ENCODE peak calls at places on chromosomes 1 and 21, in nine cellular contexts. S is gastrocnemius medialis; Q is activated T-cell treated with anti-CD3 and anti-CD28 coated beads, Interleukin-2, amount 50 U/mL, for 4 hours; K is activated CD4-positive, alpha-beta T cell treated with anti-CD3 and anti-CD28 coated beads for 36 hours; R is SK-N-SH treated with all-trans-retinoic acid at 6 μM for 48 hours; H is right lobe of liver; W is psoas muscle; A is A549; T is foreskin keratinocyte. Y is an unnamed sample.

GRCh38 chr1:19312782-19313635 is 883 bp downstream of the SLC66A1 start:
- ATAC-seq in T (no peak), A (peak; percentile 53), W (no peak), H (no peak), Q (no peak), S (no peak), R (no peak), K (no peak), Y (peak; percentile 59)

GRCh38 chr1:161226320-161226711 is 456 bp downstream of the TOMM40L start:
- ATAC-seq in K (no peak), T (no peak), R (no peak), Q (no peak), H (no peak), A (no peak), W (peak; percentile 6), S (no peak), Y (no peak)

GRCh38 chr1:67347688-67348472 is 40.2 kb downstream of the IL12RB2 start:
- ATAC-seq in R (peak; percentile 99), S (peak; percentile 84), H (peak; percentile 90), T (peak; percentile 93), A (peak; percentile 90), K (no peak), W (peak; percentile 97), Q (no peak), Y (peak; percentile 8)

GRCh38 chr1:6962390-6962955 is 177.2 kb downstream of the CAMTA1 start:
- ATAC-seq in A (peak; percentile 86), T (peak; percentile 72), R (no peak), W (peak; percentile 53), K (peak; percentile 75), Q (peak; percentile 35), H (peak; percentile 14), S (no peak), Y (peak; percentile 68)

GRCh38 chr1:74767490-74767889 is 34.5 kb downstream of the TYW3 start:
- ATAC-seq in R (peak; percentile 67), Q (no peak), W (no peak), K (no peak), S (no peak), H (peak; percentile 49), T (peak; percentile 66), A (peak; percentile 81), Y (no peak)

GRCh38 chr1:7482077-7482476 is 289.0 kb upstream of the VAMP3 start:
- ATAC-seq in W (no peak), A (no peak), S (no peak), H (no peak), K (no peak), T (no peak), R (no peak), Q (no peak), Y (no peak)

GRCh38 chr1:231241751-231242150 is 739 bp downstream of the GNPAT start:
- ATAC-seq in Q (no peak), K (no peak), S (peak; percentile 40), H (peak; percentile 39), T (peak; percentile 33), R (peak; percentile 74), A (peak; percentile 73), W (peak; percentile 55), Y (no peak)

GRCh38 chr1:154193821-154194220 is 1.9 kb upstream of the TPM3 start:
- ATAC-seq in H (peak; percentile 85), A (peak; percentile 29), W (peak; percentile 46), T (peak; percentile 36), Q (no peak), S (peak; percentile 13), R (no peak), K (no peak), Y (no peak)

GRCh38 chr1:205229916-205230700 is 2.4 kb downstream of the TMCC2 start:
- ATAC-seq in A (no peak), Q (no peak), W (peak; percentile 35), H (no peak), T (no peak), S (peak; percentile 24), K (no peak), R (no peak), Y (no peak)

GRCh38 chr21:36079010-36079649 is 9.3 kb downstream of the CBR1 start:
- ATAC-seq in Q (peak; percentile 91), H (peak; percentile 77), A (no peak), S (peak; percentile 36), W (no peak), R (no peak), K (peak; percentile 92), T (no peak), Y (peak; percentile 75)

GRCh38 chr1:184664661-184665060 is 90.0 kb downstream of the EDEM3 start:
- ATAC-seq in R (no peak), K (no peak), T (no peak), S (peak; percentile 33), H (no peak), Q (no peak), W (peak; percentile 66), A (peak; percentile 10), Y (no peak)

GRCh38 chr1:246931549-246932365 is at the start of gene AHCTF1:
- ATAC-seq in Q (peak; percentile 95), W (peak; percentile 98), S (peak; percentile 96), H (peak; percentile 98), A (peak; percentile 98), T (peak; percentile 95), K (peak; percentile 94), R (peak; percentile 97), Y (peak; percentile 96)

GRCh38 chr1:41721039-41721438 is 197.7 kb downstream of the HIVEP3 start:
- ATAC-seq in Q (peak; percentile 64), R (no peak), K (peak; percentile 80), T (no peak), S (no peak), W (no peak), A (no peak), H (no peak), Y (peak; percentile 54)

GRCh38 chr1:109640285-109640865 is 15.5 kb upstream of the GSTM4 start:
- ATAC-seq in W (peak; percentile 81), T (peak; percentile 64), A (peak; percentile 72), H (peak; percentile 80), Q (peak; percentile 71), K (peak; percentile 78), S (peak; percentile 35), R (peak; percentile 79), Y (peak; percentile 76)

GRCh38 chr1:22575532-22576147 is 12.4 kb downstream of the EPHA8 start:
- ATAC-seq in K (no peak), W (no peak), T (no peak), H (peak; percentile 32), R (no peak), S (no peak), A (no peak), Q (no peak), Y (no peak)

GRCh38 chr1:206568256-206568655 is 44.0 kb downstream of the EIF2D start:
- ATAC-seq in A (no peak), T (no peak), H (no peak), R (no peak), K (peak; percentile 47), S (no peak), Q (peak; percentile 54), W (no peak), Y (no peak)

GRCh38 chr1:7691557-7691956 is 79.5 kb upstream of the VAMP3 start:
- ATAC-seq in K (no peak), Q (no peak), H (no peak), W (no peak), R (no peak), A (no peak), S (no peak), T (no peak), Y (no peak)

GRCh38 chr1:19688041-19688842 is 23.6 kb downstream of the HTR6 start:
- ATAC-seq in W (peak; percentile 48), T (no peak), Q (peak; percentile 60), S (no peak), A (no peak), R (no peak), K (peak; percentile 71), H (no peak), Y (no peak)

GRCh38 chr1:117710710-117711109 is 104.9 kb downstream of the TENT5C start:
- ATAC-seq in T (no peak), A (peak; percentile 30), H (no peak), W (no peak), S (no peak), Q (no peak), R (no peak), K (no peak), Y (no peak)

GRCh38 chr1:179251675-179252074 is 22.2 kb upstream of the ABL2 start:
- ATAC-seq in W (peak; percentile 70), S (peak; percentile 60), Q (no peak), A (peak; percentile 90), T (no peak), H (peak; percentile 95), K (no peak), R (peak; percentile 93), Y (no peak)

GRCh38 chr1:54989968-54990810 is 8.5 kb upstream of the BSND start:
- ATAC-seq in H (no peak), A (no peak), R (no peak), K (no peak), Q (no peak), W (no peak), T (no peak), S (no peak), Y (no peak)

GRCh38 chr21:42631142-42631541 is 22.3 kb upstream of the PDE9A start:
- ATAC-seq in Q (no peak), H (no peak), K (no peak), W (no peak), R (no peak), T (no peak), A (no peak), S (no peak), Y (no peak)

GRCh38 chr1:198519639-198520501 is 20.6 kb downstream of the ATP6V1G3 start:
- ATAC-seq in S (no peak), K (peak; percentile 47), R (no peak), A (no peak), H (no peak), Q (peak; percentile 56), T (no peak), W (no peak), Y (peak; percentile 45)

GRCh38 chr21:37579356-37579755 is 212.8 kb downstream of the DYRK1A start:
- ATAC-seq in K (no peak), Q (no peak), H (no peak), T (no peak), S (no peak), A (no peak), R (no peak), W (no peak), Y (no peak)

GRCh38 chr1:175702079-175702795 is 41.2 kb downstream of the TNR start:
- ATAC-seq in K (no peak), Q (no peak), S (no peak), A (no peak), T (no peak), W (no peak), R (no peak), H (no peak), Y (no peak)

GRCh38 chr1:226371866-226372490 is 35.9 kb downstream of the PARP1 start:
- ATAC-seq in H (no peak), T (no peak), W (peak; percentile 30), K (no peak), A (no peak), S (no peak), Q (no peak), R (no peak), Y (no peak)

GRCh38 chr21:17779486-17779885 is 39.7 kb downstream of the C21orf91 start:
- ATAC-seq in Q (no peak), S (no peak), W (no peak), K (no peak), T (no peak), A (no peak), H (peak; percentile 26), R (no peak), Y (no peak)

GRCh38 chr1:21574464-21575151 is 65.4 kb downstream of the ALPL start:
- ATAC-seq in R (no peak), S (peak; percentile 61), W (peak; percentile 70), A (peak; percentile 41), Q (no peak), H (peak; percentile 21), T (peak; percentile 6), K (no peak), Y (no peak)

GRCh38 chr1:62263006-62263812 is 56.0 kb downstream of the KANK4 start:
- ATAC-seq in Q (no peak), A (no peak), R (no peak), T (no peak), K (no peak), W (no peak), S (no peak), H (no peak), Y (no peak)

GRCh38 chr1:107323765-107324164 is 182.9 kb downstream of the NTNG1 start:
- ATAC-seq in A (no peak), T (no peak), Q (no peak), R (no peak), K (no peak), W (no peak), S (no peak), H (no peak), Y (no peak)

GRCh38 chr1:7149080-7149838 is 364.0 kb downstream of the CAMTA1 start:
- ATAC-seq in H (peak; percentile 85), A (no peak), Q (no peak), K (no peak), W (peak; percentile 98), S (peak; percentile 79), T (no peak), R (no peak), Y (no peak)

Y was measured in stimulated activated memory B cell treated with anti-CD40 and anti-IgM and Interleukin-4, amounts not matched to agents 10 μg/mL and 1 μg/mL and 100 μg/mL, for 72 hours.